ENCODE peak calls at places on chromosomes 7 and 10, in six cellular contexts. One of them, this sample, is unnamed.
A peak's percentile ranks its signal among the peaks of the same experiment; 100 is the strongest.

GRCh38 chr10:78296794-78297193 is 263.1 kb downstream of the RPS24 start:
- DNase-seq in naive thymus-derived CD4-positive, alpha-beta T cell: no peak
- DNase-seq in thyroid gland: no peak
- DNase-seq in AG04450: no peak
- DNase-seq in brain microvascular endothelial cell: no peak
- DNase-seq in CD8-positive, alpha-beta T cell: no peak
- DNase-seq in this sample: no peak

GRCh38 chr10:77637986-77638765 is 568 bp upstream of the KCNMA1 start:
- DNase-seq in brain microvascular endothelial cell: no peak
- DNase-seq in naive thymus-derived CD4-positive, alpha-beta T cell: no peak
- DNase-seq in CD8-positive, alpha-beta T cell: no peak
- DNase-seq in thyroid gland: no peak
- DNase-seq in AG04450: no peak
- DNase-seq in this sample: peak; percentile 61

GRCh38 chr7:13979671-13980438 is 9.6 kb downstream of the ETV1 start:
- DNase-seq in CD8-positive, alpha-beta T cell: no peak
- DNase-seq in brain microvascular endothelial cell: peak; percentile 32
- DNase-seq in naive thymus-derived CD4-positive, alpha-beta T cell: no peak
- DNase-seq in thyroid gland: no peak
- DNase-seq in AG04450: no peak
- DNase-seq in this sample: no peak

GRCh38 chr7:131057015-131057518 is 270.6 kb upstream of the MKLN1 start:
- DNase-seq in brain microvascular endothelial cell: peak; percentile 60
- DNase-seq in CD8-positive, alpha-beta T cell: no peak
- DNase-seq in AG04450: peak; percentile 81
- DNase-seq in naive thymus-derived CD4-positive, alpha-beta T cell: peak; percentile 73
- DNase-seq in thyroid gland: no peak
- DNase-seq in this sample: no peak

GRCh38 chr10:100518761-100519241 is 860 bp downstream of the SEC31B start:
- DNase-seq in brain microvascular endothelial cell: peak; percentile 74
- DNase-seq in CD8-positive, alpha-beta T cell: peak; percentile 61
- DNase-seq in AG04450: no peak
- DNase-seq in naive thymus-derived CD4-positive, alpha-beta T cell: no peak
- DNase-seq in thyroid gland: peak; percentile 68
- DNase-seq in this sample: no peak

GRCh38 chr10:108601856-108602255 is 1321.5 kb downstream of the XPNPEP1 start:
- DNase-seq in CD8-positive, alpha-beta T cell: no peak
- DNase-seq in thyroid gland: no peak
- DNase-seq in naive thymus-derived CD4-positive, alpha-beta T cell: no peak
- DNase-seq in brain microvascular endothelial cell: no peak
- DNase-seq in AG04450: no peak
- DNase-seq in this sample: no peak

GRCh38 chr10:84432891-84433290 is 104.5 kb downstream of the CCSER2 start:
- DNase-seq in brain microvascular endothelial cell: peak; percentile 41
- DNase-seq in AG04450: no peak
- DNase-seq in naive thymus-derived CD4-positive, alpha-beta T cell: no peak
- DNase-seq in CD8-positive, alpha-beta T cell: no peak
- DNase-seq in thyroid gland: no peak
- DNase-seq in this sample: no peak

GRCh38 chr7:130084037-130084875 is 13.9 kb downstream of the KLHDC10 start:
- DNase-seq in AG04450: no peak
- DNase-seq in naive thymus-derived CD4-positive, alpha-beta T cell: no peak
- DNase-seq in CD8-positive, alpha-beta T cell: no peak
- DNase-seq in thyroid gland: no peak
- DNase-seq in brain microvascular endothelial cell: peak; percentile 19
- DNase-seq in this sample: no peak

GRCh38 chr10:104862-105565 is 30.2 kb upstream of the ZMYND11 start:
- DNase-seq in naive thymus-derived CD4-positive, alpha-beta T cell: no peak
- DNase-seq in CD8-positive, alpha-beta T cell: no peak
- DNase-seq in brain microvascular endothelial cell: no peak
- DNase-seq in AG04450: no peak
- DNase-seq in thyroid gland: no peak
- DNase-seq in this sample: no peak

GRCh38 chr10:105650311-105650710 is 1009.2 kb downstream of the SORCS3 start:
- DNase-seq in thyroid gland: no peak
- DNase-seq in naive thymus-derived CD4-positive, alpha-beta T cell: no peak
- DNase-seq in AG04450: no peak
- DNase-seq in brain microvascular endothelial cell: no peak
- DNase-seq in CD8-positive, alpha-beta T cell: no peak
- DNase-seq in this sample: no peak

GRCh38 chr7:103423467-103424179 is 22.4 kb downstream of the SLC26A5 start:
- DNase-seq in brain microvascular endothelial cell: no peak
- DNase-seq in CD8-positive, alpha-beta T cell: no peak
- DNase-seq in AG04450: no peak
- DNase-seq in naive thymus-derived CD4-positive, alpha-beta T cell: no peak
- DNase-seq in thyroid gland: no peak
- DNase-seq in this sample: no peak

GRCh38 chr10:28872592-28873165 is 195.4 kb downstream of the BAMBI start:
- DNase-seq in CD8-positive, alpha-beta T cell: no peak
- DNase-seq in brain microvascular endothelial cell: no peak
- DNase-seq in naive thymus-derived CD4-positive, alpha-beta T cell: no peak
- DNase-seq in AG04450: no peak
- DNase-seq in thyroid gland: no peak
- DNase-seq in this sample: no peak

GRCh38 chr7:140867467-140868314 is 57.0 kb downstream of the BRAF start:
- DNase-seq in brain microvascular endothelial cell: no peak
- DNase-seq in CD8-positive, alpha-beta T cell: no peak
- DNase-seq in naive thymus-derived CD4-positive, alpha-beta T cell: no peak
- DNase-seq in AG04450: no peak
- DNase-seq in thyroid gland: peak; percentile 11
- DNase-seq in this sample: no peak

GRCh38 chr7:152136623-152137022 is 111.1 kb downstream of the GALNT11 start:
- DNase-seq in CD8-positive, alpha-beta T cell: no peak
- DNase-seq in naive thymus-derived CD4-positive, alpha-beta T cell: no peak
- DNase-seq in AG04450: no peak
- DNase-seq in thyroid gland: no peak
- DNase-seq in brain microvascular endothelial cell: peak; percentile 74
- DNase-seq in this sample: no peak

GRCh38 chr10:86346169-86346793 is 20.3 kb downstream of the GRID1 start:
- DNase-seq in thyroid gland: no peak
- DNase-seq in brain microvascular endothelial cell: no peak
- DNase-seq in naive thymus-derived CD4-positive, alpha-beta T cell: no peak
- DNase-seq in AG04450: no peak
- DNase-seq in CD8-positive, alpha-beta T cell: no peak
- DNase-seq in this sample: no peak

GRCh38 chr10:1289591-1289990 is 233.4 kb downstream of the WDR37 start:
- DNase-seq in CD8-positive, alpha-beta T cell: no peak
- DNase-seq in naive thymus-derived CD4-positive, alpha-beta T cell: no peak
- DNase-seq in AG04450: no peak
- DNase-seq in brain microvascular endothelial cell: no peak
- DNase-seq in thyroid gland: no peak
- DNase-seq in this sample: no peak

GRCh38 chr7:2313450-2314208 is 612 bp downstream of the SNX8 start:
- DNase-seq in CD8-positive, alpha-beta T cell: no peak
- DNase-seq in brain microvascular endothelial cell: no peak
- DNase-seq in naive thymus-derived CD4-positive, alpha-beta T cell: no peak
- DNase-seq in AG04450: no peak
- DNase-seq in thyroid gland: peak; percentile 18
- DNase-seq in this sample: peak; percentile 60

GRCh38 chr7:46071601-46072000 is 150.5 kb upstream of the IGFBP3 start:
- DNase-seq in brain microvascular endothelial cell: peak; percentile 41
- DNase-seq in naive thymus-derived CD4-positive, alpha-beta T cell: no peak
- DNase-seq in CD8-positive, alpha-beta T cell: no peak
- DNase-seq in AG04450: no peak
- DNase-seq in thyroid gland: no peak
- DNase-seq in this sample: no peak

GRCh38 chr10:62046522-62047239 is 145.2 kb downstream of the ARID5B start:
- DNase-seq in thyroid gland: no peak
- DNase-seq in brain microvascular endothelial cell: peak; percentile 63
- DNase-seq in CD8-positive, alpha-beta T cell: no peak
- DNase-seq in naive thymus-derived CD4-positive, alpha-beta T cell: no peak
- DNase-seq in AG04450: no peak
- DNase-seq in this sample: peak; percentile 61

GRCh38 chr10:89337493-89337892 is 9.7 kb downstream of the IFIT3 start:
- DNase-seq in CD8-positive, alpha-beta T cell: peak; percentile 51
- DNase-seq in AG04450: no peak
- DNase-seq in brain microvascular endothelial cell: peak; percentile 78
- DNase-seq in naive thymus-derived CD4-positive, alpha-beta T cell: no peak
- DNase-seq in thyroid gland: no peak
- DNase-seq in this sample: peak; percentile 58

GRCh38 chr10:98620503-98620902 is 173.8 kb upstream of the HPS1 start:
- DNase-seq in CD8-positive, alpha-beta T cell: no peak
- DNase-seq in brain microvascular endothelial cell: no peak
- DNase-seq in thyroid gland: no peak
- DNase-seq in naive thymus-derived CD4-positive, alpha-beta T cell: no peak
- DNase-seq in AG04450: no peak
- DNase-seq in this sample: no peak

GRCh38 chr7:117908031-117908795 is 35.0 kb upstream of the CTTNBP2 start:
- DNase-seq in CD8-positive, alpha-beta T cell: no peak
- DNase-seq in brain microvascular endothelial cell: no peak
- DNase-seq in naive thymus-derived CD4-positive, alpha-beta T cell: no peak
- DNase-seq in AG04450: no peak
- DNase-seq in thyroid gland: no peak
- DNase-seq in this sample: no peak

GRCh38 chr7:117902314-117902889 is 29.2 kb upstream of the CTTNBP2 start:
- DNase-seq in brain microvascular endothelial cell: no peak
- DNase-seq in naive thymus-derived CD4-positive, alpha-beta T cell: no peak
- DNase-seq in AG04450: no peak
- DNase-seq in CD8-positive, alpha-beta T cell: no peak
- DNase-seq in thyroid gland: no peak
- DNase-seq in this sample: no peak

GRCh38 chr7:117901089-117901797 is 28.0 kb upstream of the CTTNBP2 start:
- DNase-seq in thyroid gland: peak; percentile 9
- DNase-seq in naive thymus-derived CD4-positive, alpha-beta T cell: no peak
- DNase-seq in AG04450: no peak
- DNase-seq in brain microvascular endothelial cell: no peak
- DNase-seq in CD8-positive, alpha-beta T cell: no peak
- DNase-seq in this sample: no peak

GRCh38 chr7:117912421-117912820 is 39.2 kb upstream of the CTTNBP2 start:
- DNase-seq in AG04450: no peak
- DNase-seq in brain microvascular endothelial cell: no peak
- DNase-seq in CD8-positive, alpha-beta T cell: no peak
- DNase-seq in thyroid gland: no peak
- DNase-seq in naive thymus-derived CD4-positive, alpha-beta T cell: no peak
- DNase-seq in this sample: no peak

GRCh38 chr7:117907058-117907633 is 33.9 kb upstream of the CTTNBP2 start:
- DNase-seq in AG04450: no peak
- DNase-seq in CD8-positive, alpha-beta T cell: no peak
- DNase-seq in naive thymus-derived CD4-positive, alpha-beta T cell: no peak
- DNase-seq in brain microvascular endothelial cell: no peak
- DNase-seq in thyroid gland: no peak
- DNase-seq in this sample: no peak
- H3K4me3 ChIP-seq in AG04450: no peak overlapping the region
- H3K4me3 ChIP-seq in CD8-positive, alpha-beta T cell: no peak overlapping the region
- H3K4me3 ChIP-seq in naive thymus-derived CD4-positive, alpha-beta T cell: no peak overlapping the region
- H3K4me3 ChIP-seq in brain microvascular endothelial cell: no peak overlapping the region
- H3K4me3 ChIP-seq in thyroid gland: no peak overlapping the region
- H3K4me3 ChIP-seq in this sample: no peak overlapping the region

GRCh38 chr7:76233538-76234281 is 32.0 kb downstream of the SRRM3 start:
- DNase-seq in thyroid gland: no peak
- DNase-seq in AG04450: no peak
- DNase-seq in naive thymus-derived CD4-positive, alpha-beta T cell: no peak
- DNase-seq in brain microvascular endothelial cell: no peak
- DNase-seq in CD8-positive, alpha-beta T cell: no peak
- DNase-seq in this sample: no peak

GRCh38 chr7:76234282-76234584 is 32.5 kb downstream of the SRRM3 start:
- DNase-seq in brain microvascular endothelial cell: no peak
- DNase-seq in AG04450: no peak
- DNase-seq in naive thymus-derived CD4-positive, alpha-beta T cell: no peak
- DNase-seq in CD8-positive, alpha-beta T cell: no peak
- DNase-seq in thyroid gland: no peak
- DNase-seq in this sample: no peak

GRCh38 chr7:76236226-76236625 is 34.5 kb downstream of the SRRM3 start:
- DNase-seq in naive thymus-derived CD4-positive, alpha-beta T cell: no peak
- DNase-seq in AG04450: no peak
- DNase-seq in thyroid gland: no peak
- DNase-seq in CD8-positive, alpha-beta T cell: no peak
- DNase-seq in brain microvascular endothelial cell: no peak
- DNase-seq in this sample: no peak

GRCh38 chr7:76232698-76233097 is 31.0 kb downstream of the SRRM3 start:
- DNase-seq in CD8-positive, alpha-beta T cell: no peak
- DNase-seq in brain microvascular endothelial cell: no peak
- DNase-seq in AG04450: no peak
- DNase-seq in naive thymus-derived CD4-positive, alpha-beta T cell: no peak
- DNase-seq in thyroid gland: no peak
- DNase-seq in this sample: no peak

GRCh38 chr7:76234931-76235441 is 33.3 kb downstream of the SRRM3 start:
- DNase-seq in naive thymus-derived CD4-positive, alpha-beta T cell: peak; percentile 22
- DNase-seq in brain microvascular endothelial cell: peak; percentile 86
- DNase-seq in CD8-positive, alpha-beta T cell: peak; percentile 68
- DNase-seq in AG04450: peak; percentile 36
- DNase-seq in thyroid gland: peak; percentile 48
- DNase-seq in this sample: peak; percentile 84
- H3K4me3 ChIP-seq in naive thymus-derived CD4-positive, alpha-beta T cell: peak overlapping the region; percentile 27
- H3K4me3 ChIP-seq in brain microvascular endothelial cell: peak overlapping the region; percentile 26
- H3K4me3 ChIP-seq in CD8-positive, alpha-beta T cell: peak overlapping the region; percentile 23
- H3K4me3 ChIP-seq in AG04450: peak overlapping the region; percentile 37
- H3K4me3 ChIP-seq in thyroid gland: no peak overlapping the region
- H3K4me3 ChIP-seq in this sample: no peak overlapping the region

DNA sequence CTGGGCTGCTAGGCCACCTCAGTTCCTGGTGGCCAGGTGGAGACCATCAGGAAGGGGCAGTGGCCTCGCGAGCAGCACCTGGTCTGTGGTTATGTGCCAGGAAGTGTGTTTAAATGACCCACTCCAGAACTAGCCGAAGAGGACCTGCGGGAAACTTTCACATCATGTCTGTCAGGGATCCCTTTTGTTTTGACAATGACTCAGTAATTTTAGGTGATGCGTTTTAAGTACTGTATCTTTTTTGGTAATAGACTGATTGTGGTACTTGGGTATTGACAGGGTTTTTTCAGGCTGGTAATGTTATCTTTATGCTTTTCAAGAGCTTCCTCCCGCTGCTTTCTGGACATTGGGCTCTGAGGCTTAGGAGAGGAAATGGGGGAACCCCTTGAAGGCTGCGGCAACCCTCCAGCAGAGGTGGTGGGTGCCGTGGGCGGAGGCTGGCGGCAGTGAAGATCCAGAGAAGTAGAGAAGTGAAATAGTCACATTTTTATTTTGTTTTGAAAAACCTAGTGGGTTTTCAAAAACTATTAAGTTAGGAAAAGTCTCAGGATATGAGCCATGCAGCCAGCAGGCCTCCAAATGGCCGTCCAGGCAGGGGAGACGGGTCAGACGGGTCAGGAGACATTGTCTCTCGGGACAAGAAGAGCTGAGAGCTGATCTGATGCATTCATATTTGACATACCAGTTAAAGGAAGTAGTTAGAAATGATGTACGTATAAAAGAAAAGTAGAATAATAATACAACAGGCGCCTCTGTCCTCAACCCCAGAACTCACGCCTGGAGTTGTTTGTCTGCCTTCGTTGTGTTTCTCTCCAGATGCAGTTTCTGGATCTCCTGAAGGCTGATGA is 27.7 kb downstream of the PPP2R2D start:
- DNase-seq in thyroid gland: no peak
- DNase-seq in brain microvascular endothelial cell: peak; percentile 47
- DNase-seq in AG04450: no peak
- DNase-seq in CD8-positive, alpha-beta T cell: peak; percentile 45
- DNase-seq in naive thymus-derived CD4-positive, alpha-beta T cell: no peak
- DNase-seq in this sample: peak; percentile 49
- H3K4me3 ChIP-seq in thyroid gland: no peak overlapping the region
- H3K4me3 ChIP-seq in brain microvascular endothelial cell: no peak overlapping the region
- H3K4me3 ChIP-seq in AG04450: no peak overlapping the region
- H3K4me3 ChIP-seq in CD8-positive, alpha-beta T cell: peak overlapping the region; percentile 9
- H3K4me3 ChIP-seq in naive thymus-derived CD4-positive, alpha-beta T cell: no peak overlapping the region
- H3K4me3 ChIP-seq in this sample: peak overlapping the region; percentile 36

DNA sequence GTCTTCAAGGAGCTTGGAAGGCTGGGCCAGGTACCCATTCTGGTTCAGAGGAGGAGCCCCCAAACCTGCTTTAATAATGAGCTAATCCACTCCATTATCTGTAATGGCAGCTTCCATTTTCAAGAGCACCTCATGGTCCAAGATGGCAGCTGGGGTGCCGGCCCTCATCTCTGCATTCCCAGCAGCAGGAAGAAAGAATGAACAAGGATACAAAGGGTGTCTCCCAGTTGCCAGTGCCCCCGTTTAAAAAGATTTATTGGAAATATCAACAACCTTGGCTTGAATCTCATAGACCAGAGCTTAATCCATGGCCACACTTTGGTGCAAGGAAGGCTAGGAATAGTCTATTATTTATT is 8.5 kb downstream of the LAT2 start:
- DNase-seq in CD8-positive, alpha-beta T cell: no peak
- DNase-seq in AG04450: no peak
- DNase-seq in thyroid gland: no peak
- DNase-seq in naive thymus-derived CD4-positive, alpha-beta T cell: no peak
- DNase-seq in brain microvascular endothelial cell: no peak
- DNase-seq in this sample: no peak
- H3K4me3 ChIP-seq in CD8-positive, alpha-beta T cell: no peak overlapping the region
- H3K4me3 ChIP-seq in AG04450: no peak overlapping the region
- H3K4me3 ChIP-seq in thyroid gland: no peak overlapping the region
- H3K4me3 ChIP-seq in naive thymus-derived CD4-positive, alpha-beta T cell: no peak overlapping the region
- H3K4me3 ChIP-seq in brain microvascular endothelial cell: no peak overlapping the region
- H3K4me3 ChIP-seq in this sample: no peak overlapping the region